ENCODE peak calls at places on chromosomes 1 and 21, in five cellular contexts. One of them, this sample, is unnamed.

GRCh38 chr1:78176448-78176847 is 130.7 kb downstream of the GIPC2 start:
- DNase-seq in colonic mucosa: peak
- DNase-seq in spleen: no peak
- DNase-seq in uterus: no peak
- DNase-seq in GM12878: no peak
- DNase-seq in this sample: no peak

GRCh38 chr1:248748211-248748610 is 7.3 kb downstream of the LYPD8 start:
- DNase-seq in colonic mucosa: no peak
- DNase-seq in spleen: no peak
- DNase-seq in uterus: no peak
- DNase-seq in GM12878: no peak
- DNase-seq in this sample: no peak

GRCh38 chr1:54219688-54220003 is 19.7 kb downstream of the MRPL37 start:
- DNase-seq in colonic mucosa: no peak
- DNase-seq in spleen: no peak
- DNase-seq in uterus: no peak
- DNase-seq in GM12878: no peak
- DNase-seq in this sample: no peak

GRCh38 chr1:62530516-62531154 is 66.7 kb upstream of the ANGPTL3 start:
- DNase-seq in colonic mucosa: peak
- DNase-seq in spleen: no peak
- DNase-seq in uterus: no peak
- DNase-seq in GM12878: no peak
- DNase-seq in this sample: peak

GRCh38 chr21:28699186-28699585 is 293.5 kb downstream of the LTN1 start:
- DNase-seq in colonic mucosa: no peak
- DNase-seq in spleen: no peak
- DNase-seq in uterus: no peak
- DNase-seq in GM12878: no peak
- DNase-seq in this sample: no peak

GRCh38 chr1:151477066-151477465 is 17.8 kb upstream of the POGZ start:
- DNase-seq in colonic mucosa: no peak
- DNase-seq in spleen: no peak
- DNase-seq in uterus: no peak
- DNase-seq in GM12878: no peak
- DNase-seq in this sample: no peak

GRCh38 chr1:1351511-1352427 is 2.6 kb upstream of the DVL1 start:
- DNase-seq in colonic mucosa: no peak
- DNase-seq in spleen: no peak
- DNase-seq in uterus: peak
- DNase-seq in GM12878: no peak
- DNase-seq in this sample: no peak

GRCh38 chr1:48493031-48493430 is 21.0 kb upstream of the SPATA6 start:
- DNase-seq in colonic mucosa: no peak
- DNase-seq in spleen: no peak
- DNase-seq in uterus: no peak
- DNase-seq in GM12878: no peak
- DNase-seq in this sample: no peak

DNA sequence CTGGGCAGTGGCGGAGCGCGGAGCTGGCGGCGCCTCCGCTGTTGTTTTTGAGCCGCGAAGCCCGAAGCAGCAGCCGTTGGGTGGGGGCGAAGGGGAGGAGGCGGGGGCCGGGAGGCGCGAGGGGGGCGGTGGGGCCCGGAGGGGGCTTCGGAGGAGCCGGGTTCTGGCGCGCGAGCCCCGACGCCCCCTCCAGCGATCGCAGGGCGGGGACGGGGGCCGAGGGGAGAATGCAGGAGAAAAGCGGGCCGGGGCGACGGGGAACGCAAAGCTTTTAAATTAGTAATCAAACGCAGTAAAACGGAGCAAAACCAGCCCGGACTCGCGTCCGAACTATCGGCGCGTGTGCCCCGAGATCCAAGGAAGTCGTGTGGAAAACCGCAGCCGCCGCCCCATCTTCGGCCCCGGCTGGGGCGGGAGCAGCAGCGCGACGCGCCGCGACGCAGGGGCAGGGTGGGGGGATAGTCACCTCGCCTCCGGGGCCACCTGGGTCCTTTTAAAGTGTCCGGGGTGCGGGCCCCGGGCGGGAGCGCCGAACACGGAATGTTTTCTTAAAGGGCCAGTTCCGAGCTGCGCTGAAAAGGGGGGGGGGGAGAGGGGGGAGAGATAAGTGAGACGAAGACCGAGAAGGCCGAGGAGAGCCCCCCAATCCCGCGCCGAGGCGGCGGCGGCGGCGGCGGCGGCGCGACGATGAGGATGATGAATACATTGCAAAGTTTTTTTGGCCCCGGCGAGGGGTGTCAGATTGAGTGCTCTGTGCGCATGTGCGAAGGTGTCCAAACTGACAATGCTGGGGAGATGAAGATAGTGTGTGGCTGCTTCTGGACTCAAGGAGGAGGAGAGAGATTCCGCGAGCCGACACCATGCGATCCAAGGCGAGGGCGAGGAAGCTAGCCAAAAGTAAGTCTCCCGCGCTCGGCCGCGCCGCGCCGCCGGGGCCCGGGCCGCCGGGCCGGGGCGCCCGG is at the start of gene PRDM16:
- DNase-seq in colonic mucosa: peak
- DNase-seq in spleen: peak
- DNase-seq in uterus: peak
- DNase-seq in GM12878: no peak
- DNase-seq in this sample: no peak
- H3K4me3 ChIP-seq in colonic mucosa: peak
- H3K4me3 ChIP-seq in spleen: peak
- H3K4me3 ChIP-seq in uterus: peak
- H3K4me3 ChIP-seq in GM12878: no peak
- H3K4me3 ChIP-seq in this sample: no peak

GRCh38 chr1:37478451-37478871 is 4.1 kb downstream of the ZC3H12A start:
- DNase-seq in colonic mucosa: no peak
- DNase-seq in spleen: no peak
- DNase-seq in uterus: no peak
- DNase-seq in GM12878: no peak
- DNase-seq in this sample: no peak

GRCh38 chr1:37478890-37479254 is 4.5 kb downstream of the ZC3H12A start:
- DNase-seq in colonic mucosa: peak
- DNase-seq in spleen: no peak
- DNase-seq in uterus: no peak
- DNase-seq in GM12878: no peak
- DNase-seq in this sample: peak

GRCh38 chr1:37480581-37481288 is 6.4 kb downstream of the ZC3H12A start:
- DNase-seq in colonic mucosa: peak
- DNase-seq in spleen: no peak
- DNase-seq in uterus: no peak
- DNase-seq in GM12878: no peak
- DNase-seq in this sample: no peak

GRCh38 chr1:37480125-37480466 is 5.7 kb downstream of the ZC3H12A start:
- DNase-seq in colonic mucosa: no peak
- DNase-seq in spleen: no peak
- DNase-seq in uterus: no peak
- DNase-seq in GM12878: no peak
- DNase-seq in this sample: no peak

GRCh38 chr1:37479255-37480124 is 5.1 kb downstream of the ZC3H12A start:
- DNase-seq in colonic mucosa: peak
- DNase-seq in spleen: peak
- DNase-seq in uterus: peak
- DNase-seq in GM12878: peak
- DNase-seq in this sample: peak
- H3K4me3 ChIP-seq in colonic mucosa: peak
- H3K4me3 ChIP-seq in spleen: peak
- H3K4me3 ChIP-seq in uterus: peak
- H3K4me3 ChIP-seq in GM12878: peak
- H3K4me3 ChIP-seq in this sample: no peak

GRCh38 chr1:174877208-174877673 is 122.5 kb upstream of the CACYBP start:
- DNase-seq in colonic mucosa: peak
- DNase-seq in spleen: no peak
- DNase-seq in uterus: no peak
- DNase-seq in GM12878: no peak
- DNase-seq in this sample: peak

GRCh38 chr1:174871886-174872285 is 127.9 kb upstream of the CACYBP start:
- DNase-seq in colonic mucosa: no peak
- DNase-seq in spleen: no peak
- DNase-seq in uterus: no peak
- DNase-seq in GM12878: no peak
- DNase-seq in this sample: no peak

GRCh38 chr1:174874337-174875053 is 125.3 kb upstream of the CACYBP start:
- DNase-seq in colonic mucosa: peak
- DNase-seq in spleen: no peak
- DNase-seq in uterus: no peak
- DNase-seq in GM12878: peak
- DNase-seq in this sample: no peak

GRCh38 chr1:174872615-174873058 is 127.1 kb upstream of the CACYBP start:
- DNase-seq in colonic mucosa: no peak
- DNase-seq in spleen: no peak
- DNase-seq in uterus: no peak
- DNase-seq in GM12878: no peak
- DNase-seq in this sample: no peak

GRCh38 chr1:174875306-174875705 is 124.4 kb upstream of the CACYBP start:
- DNase-seq in colonic mucosa: peak
- DNase-seq in spleen: no peak
- DNase-seq in uterus: no peak
- DNase-seq in GM12878: no peak
- DNase-seq in this sample: peak
- H3K4me3 ChIP-seq in colonic mucosa: peak
- H3K4me3 ChIP-seq in spleen: no peak
- H3K4me3 ChIP-seq in uterus: no peak
- H3K4me3 ChIP-seq in GM12878: peak
- H3K4me3 ChIP-seq in this sample: no peak

GRCh38 chr1:5751171-5751556 is 241.1 kb downstream of the NPHP4 start:
- DNase-seq in colonic mucosa: no peak
- DNase-seq in spleen: peak
- DNase-seq in uterus: no peak
- DNase-seq in GM12878: no peak
- DNase-seq in this sample: no peak

GRCh38 chr1:5751833-5752714 is 240.2 kb downstream of the NPHP4 start:
- DNase-seq in colonic mucosa: no peak
- DNase-seq in spleen: peak
- DNase-seq in uterus: no peak
- DNase-seq in GM12878: no peak
- DNase-seq in this sample: no peak

GRCh38 chr1:5754079-5754431 is 238.2 kb downstream of the NPHP4 start:
- DNase-seq in colonic mucosa: no peak
- DNase-seq in spleen: peak
- DNase-seq in uterus: no peak
- DNase-seq in GM12878: no peak
- DNase-seq in this sample: no peak

GRCh38 chr1:5753431-5754078 is 238.7 kb downstream of the NPHP4 start:
- DNase-seq in colonic mucosa: no peak
- DNase-seq in spleen: peak
- DNase-seq in uterus: no peak
- DNase-seq in GM12878: no peak
- DNase-seq in this sample: no peak

GRCh38 chr1:5752715-5753330 is 239.4 kb downstream of the NPHP4 start:
- DNase-seq in colonic mucosa: no peak
- DNase-seq in spleen: peak
- DNase-seq in uterus: no peak
- DNase-seq in GM12878: no peak
- DNase-seq in this sample: no peak
- H3K4me3 ChIP-seq in colonic mucosa: no peak
- H3K4me3 ChIP-seq in spleen: no peak
- H3K4me3 ChIP-seq in uterus: no peak
- H3K4me3 ChIP-seq in GM12878: no peak
- H3K4me3 ChIP-seq in this sample: no peak

DNA sequence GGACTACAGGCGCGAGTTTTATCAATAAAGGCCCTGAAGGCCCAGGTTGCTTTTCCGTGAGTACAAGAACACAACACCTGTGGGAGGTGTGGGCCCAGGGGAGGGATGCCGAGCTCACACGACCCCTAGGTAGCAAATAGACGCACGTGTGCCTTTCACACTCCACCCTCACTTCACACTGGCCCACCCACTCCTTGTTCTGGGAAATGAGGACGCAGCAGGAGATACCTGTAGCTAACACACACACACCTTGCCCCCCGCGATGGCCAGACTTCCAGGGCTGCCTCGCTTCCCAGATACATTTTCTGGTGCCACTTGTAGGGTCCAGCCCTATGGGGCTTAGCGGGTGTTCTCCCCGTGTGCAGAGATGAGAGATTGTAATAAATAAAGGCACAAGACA is 4.3 kb upstream of the CCDC27 start:
- DNase-seq in colonic mucosa: no peak
- DNase-seq in spleen: peak
- DNase-seq in uterus: no peak
- DNase-seq in GM12878: no peak
- DNase-seq in this sample: no peak
- H3K4me3 ChIP-seq in colonic mucosa: no peak
- H3K4me3 ChIP-seq in spleen: peak
- H3K4me3 ChIP-seq in uterus: no peak
- H3K4me3 ChIP-seq in GM12878: peak
- H3K4me3 ChIP-seq in this sample: no peak